ENCODE peak calls at places on chromosomes 12 and 14, in five cellular contexts. O is PC-3, I is neuronal stem cell, K is MM.1S, J is fibroblast of lung. U is an unnamed sample.

GRCh38 chr14:90087433-90087832 is 25.6 kb downstream of the KCNK13 start:
- DNase-seq in K (no peak), I (no peak), O (peak), J (peak), U (no peak)

GRCh38 chr12:131454418-131455217 is 256.3 kb upstream of the SFSWAP start:
- DNase-seq in O (peak), I (peak), J (no peak), K (peak), U (peak)

GRCh38 chr14:26766726-26767125 is 168.9 kb upstream of the NOVA1 start:
- DNase-seq in O (no peak), J (no peak), I (no peak), K (no peak), U (no peak)

GRCh38 chr12:21566907-21567355 is 37.7 kb downstream of the GYS2 start:
- DNase-seq in J (no peak), K (no peak), O (no peak), I (no peak), U (no peak)

GRCh38 chr12:96814200-96814599 is 92.9 kb upstream of the NEDD1 start:
- DNase-seq in I (no peak), K (no peak), O (peak), J (peak), U (no peak)

GRCh38 chr12:113048716-113049127 is 7.8 kb upstream of the DTX1 start:
- DNase-seq in I (peak), J (peak), O (peak), K (peak), U (peak)

GRCh38 chr12:49322367-49322707 is 718 bp upstream of the TROAP start:
- DNase-seq in O (no peak), K (no peak), I (no peak), J (no peak), U (no peak)

GRCh38 chr14:95326987-95327386 is 7.3 kb upstream of the CLMN start:
- DNase-seq in O (no peak), K (no peak), J (no peak), I (no peak), U (no peak)

GRCh38 chr12:1995205-1995896 is 8.9 kb downstream of the DCP1B start:
- DNase-seq in I (no peak), K (no peak), J (no peak), O (no peak), U (no peak)

GRCh38 chr12:47277972-47278448 is 198.3 kb upstream of the AMIGO2 start:
- DNase-seq in O (peak), K (no peak), I (no peak), J (peak), U (no peak)

GRCh38 chr12:91274886-91275285 is 92.3 kb upstream of the DCN start:
- DNase-seq in O (no peak), I (peak), J (peak), K (no peak), U (no peak)

GRCh38 chr12:95505039-95505438 is 31.1 kb downstream of the METAP2 start:
- DNase-seq in J (no peak), O (no peak), I (no peak), K (no peak), U (no peak)

GRCh38 chr12:131129839-131130238 is 176.1 kb downstream of the ADGRD1 start:
- DNase-seq in K (no peak), I (no peak), O (peak), J (no peak), U (no peak)

GRCh38 chr12:1848741-1849140 is 28.4 kb downstream of the LRTM2 start:
- DNase-seq in J (no peak), O (no peak), I (no peak), K (no peak), U (no peak)

GRCh38 chr12:118374909-118375308 is 1.4 kb upstream of the SUDS3 start:
- DNase-seq in I (no peak), O (no peak), J (peak), K (no peak), U (no peak)
- H3K9ac ChIP-seq in I (no peak), O (no peak), J (no peak), K (no peak), U (no peak)

DNA sequence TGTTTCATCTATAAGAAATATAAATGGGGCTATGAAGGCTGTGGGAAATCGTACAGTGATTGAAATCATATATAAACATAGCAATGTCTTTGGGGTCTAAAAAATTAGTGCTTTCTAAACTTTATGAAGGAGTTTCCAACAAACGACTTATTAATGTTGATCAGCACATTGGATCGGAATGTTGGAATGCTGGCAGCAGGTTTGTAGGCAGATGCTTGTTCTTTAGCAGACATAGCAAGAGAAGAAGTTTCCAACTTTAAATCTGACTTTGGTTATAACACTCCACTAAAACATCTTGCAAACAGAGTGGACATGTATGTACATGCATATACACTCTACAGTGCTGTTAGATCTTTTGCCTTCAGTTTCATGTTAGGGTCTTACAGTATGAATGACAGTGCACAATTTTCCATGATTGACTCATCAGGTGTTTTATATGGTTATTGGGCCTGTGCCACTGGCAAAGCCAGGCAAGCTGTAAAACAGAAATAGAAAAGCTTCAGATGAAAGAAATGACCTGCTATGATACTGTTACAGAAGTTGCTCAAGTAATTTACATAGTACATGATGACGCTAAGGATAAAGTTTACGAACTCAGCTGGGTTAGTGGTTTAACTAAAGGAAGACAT is 14.2 kb upstream of the DHRS7 start:
- DNase-seq in O (peak), K (no peak), I (no peak), J (peak), U (no peak)
- H3K4me2 ChIP-seq in O (peak), K (no peak), I (no peak), J (peak), U (no peak)

DNA sequence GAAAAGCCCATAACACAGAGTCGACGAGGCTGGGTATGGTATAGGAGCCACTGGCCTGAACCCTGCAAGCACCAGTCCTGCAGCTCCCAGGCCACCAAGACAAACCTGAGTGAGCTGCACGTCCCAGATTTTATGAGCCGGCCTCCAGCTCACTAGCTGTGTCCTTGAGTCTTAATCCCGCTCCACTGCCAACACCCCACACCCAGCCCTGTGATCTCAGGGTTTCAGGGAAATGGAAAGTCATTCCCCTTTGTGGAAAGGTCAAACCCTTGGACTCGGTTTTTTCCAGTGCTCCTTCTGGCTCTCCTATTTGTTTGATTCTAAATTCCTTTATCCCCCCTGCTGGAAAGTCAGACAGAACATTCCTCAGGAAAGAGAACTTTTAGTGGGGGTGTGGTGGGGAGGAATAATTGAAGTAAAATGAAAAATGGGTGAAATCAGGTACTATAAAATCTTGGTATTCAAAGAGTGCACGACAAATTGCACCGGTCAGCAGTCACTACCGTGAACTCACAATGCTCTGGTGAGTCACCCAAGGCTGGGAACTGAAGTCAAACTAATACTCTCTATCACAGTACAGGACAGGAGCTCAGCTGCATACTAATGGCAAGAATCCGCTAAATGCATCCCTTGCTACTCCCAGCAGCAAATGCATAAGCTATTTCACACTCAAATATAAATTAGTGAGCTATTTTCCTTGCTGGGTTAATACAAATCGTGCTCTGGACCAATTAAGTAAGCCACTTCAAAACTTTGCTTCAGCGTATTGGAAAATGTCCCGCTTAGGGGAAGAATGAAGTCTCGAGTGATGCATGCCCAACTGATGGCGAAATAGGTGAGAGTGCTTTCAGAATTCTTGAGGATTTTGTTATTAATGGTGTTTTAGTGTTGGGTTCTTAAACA is 9.0 kb downstream of the PITPNM2 start:
- DNase-seq in I (no peak), K (no peak), O (peak), J (peak), U (no peak)
- H3K9ac ChIP-seq in I (no peak), K (no peak), O (no peak), J (no peak), U (no peak)

DNA sequence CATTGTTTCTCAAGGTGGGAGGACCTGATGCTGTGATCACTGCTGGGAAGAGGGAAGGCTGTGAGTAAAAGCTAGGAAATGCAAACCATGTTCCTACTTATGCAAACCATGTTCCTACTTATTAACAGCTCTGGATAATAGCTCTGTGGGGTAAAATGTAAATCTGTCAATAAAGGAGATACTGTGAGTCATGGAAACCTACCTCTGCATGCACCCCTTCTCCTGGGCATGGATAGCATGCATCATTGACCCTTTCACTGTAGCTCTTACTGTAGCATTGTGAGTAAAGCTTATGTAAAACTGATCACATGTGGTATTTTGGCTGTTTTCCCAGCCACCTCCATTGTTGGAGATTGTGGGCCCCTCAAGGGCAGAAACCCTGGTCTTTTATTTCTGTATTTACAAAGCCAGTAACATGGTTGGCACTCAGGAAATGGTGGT is 253.7 kb downstream of the GRIN2B start:
- DNase-seq in I (no peak), K (no peak), J (peak), O (peak), U (no peak)
- H3K4me2 ChIP-seq in I (no peak), K (no peak), J (no peak), O (peak), U (no peak)

GRCh38 chr14:104678346-104678745 is 11.1 kb upstream of the INF2 start:
- DNase-seq in K (no peak), O (no peak), J (peak), I (no peak), U (peak)

GRCh38 chr14:104681689-104682074 is 7.7 kb upstream of the INF2 start:
- DNase-seq in I (peak), O (peak), K (no peak), J (peak), U (no peak)

GRCh38 chr14:104678901-104679705 is 10.3 kb upstream of the INF2 start:
- DNase-seq in I (no peak), J (no peak), O (no peak), K (no peak), U (no peak)

GRCh38 chr14:104680806-104681688 is 8.4 kb upstream of the INF2 start:
- DNase-seq in J (peak), O (peak), I (no peak), K (no peak), U (no peak)

GRCh38 chr14:104680056-104680805 is 9.2 kb upstream of the INF2 start:
- DNase-seq in J (peak), I (no peak), O (peak), K (no peak), U (no peak)
- H3K9ac ChIP-seq in J (peak), I (no peak), O (peak), K (no peak), U (no peak)

GRCh38 chr12:110592078-110592477 is 9.0 kb upstream of the PPTC7 start:
- DNase-seq in J (no peak), O (no peak), K (no peak), I (no peak), U (no peak)

GRCh38 chr12:110585231-110585799 is 2.2 kb upstream of the PPTC7 start:
- DNase-seq in K (no peak), J (peak), I (no peak), O (peak), U (peak)

GRCh38 chr12:110590806-110591326 is 7.7 kb upstream of the PPTC7 start:
- DNase-seq in K (peak), I (no peak), J (no peak), O (no peak), U (no peak)

GRCh38 chr12:110591508-110592051 is 8.5 kb upstream of the PPTC7 start:
- DNase-seq in I (no peak), K (no peak), J (no peak), O (no peak), U (no peak)

GRCh38 chr12:110590059-110590458 is 6.9 kb upstream of the PPTC7 start:
- DNase-seq in O (no peak), I (no peak), J (no peak), K (no peak), U (no peak)
- H3K4me2 ChIP-seq in O (no peak), I (no peak), J (no peak), K (no peak), U (no peak)

U was measured in DND-41.